ENCODE peak calls at places on chromosomes 2 and 18, in five cellular contexts. V is AG04450, I is endothelial cell, M is pons, W is NCI-H2081. K is an unnamed sample.
A peak's percentile ranks its signal among the peaks of the same experiment; 100 is the strongest.

GRCh38 chr2:241777686-241778627 is 1.3 kb downstream of the GAL3ST2 start:
- DNase-seq in V (no peak), I (peak; percentile 5), M (no peak), W (no peak), K (no peak)

GRCh38 chr2:158893057-158893456 is 75.4 kb upstream of the TANC1 start:
- DNase-seq in V (peak; percentile 38), I (no peak), M (no peak), W (no peak), K (peak; percentile 81)

GRCh38 chr2:171318463-171318934 is 115.3 kb downstream of the METTL8 start:
- DNase-seq in V (no peak), I (no peak), M (peak; percentile 85), W (no peak), K (peak; percentile 90)

GRCh38 chr18:48808476-48808875 is 142.3 kb downstream of the SMAD7 start:
- DNase-seq in V (no peak), I (no peak), M (peak; percentile 41), W (no peak), K (no peak)

GRCh38 chr2:188813846-188814245 is 160.3 kb upstream of the COL3A1 start:
- DNase-seq in V (no peak), I (no peak), M (no peak), W (no peak), K (no peak)

GRCh38 chr2:223613017-223613950 is 11.1 kb upstream of the SCG2 start:
- DNase-seq in V (peak; percentile 93), I (peak; percentile 41), M (peak; percentile 68), W (peak; percentile 89), K (peak; percentile 88)

GRCh38 chr18:45168883-45169585 is 446.2 kb upstream of the SLC14A2 start:
- DNase-seq in V (peak; percentile 39), I (no peak), M (no peak), W (no peak), K (no peak)

GRCh38 chr2:239343946-239344856 is 56.6 kb downstream of the HDAC4 start:
- DNase-seq in V (no peak), I (no peak), M (peak; percentile 82), W (no peak), K (no peak)

GRCh38 chr2:48347712-48348111 is 182.2 kb upstream of the STON1 start:
- DNase-seq in V (no peak), I (no peak), M (no peak), W (no peak), K (no peak)

GRCh38 chr2:42567806-42568429 is 514 bp upstream of the MTA3 start:
- DNase-seq in V (no peak), I (peak; percentile 42), M (peak; percentile 36), W (peak; percentile 26), K (peak; percentile 49)

K was measured in G401.